ENCODE peak calls at places on chromosomes 6 and 20, in five cellular contexts. One of them, this sample, is unnamed.

GRCh38 chr20:11379257-11380011 is 538.3 kb upstream of the BTBD3 start:
- DNase-seq in uterus: no peak
- DNase-seq in spleen: peak; percentile 75
- DNase-seq in keratinocyte: no peak
- DNase-seq in cardiac muscle cell: peak; percentile 65
- DNase-seq in this sample: no peak

GRCh38 chr6:142883011-142883410 is 62.0 kb downstream of the HIVEP2 start:
- DNase-seq in uterus: no peak
- DNase-seq in spleen: no peak
- DNase-seq in keratinocyte: no peak
- DNase-seq in cardiac muscle cell: peak; percentile 68
- DNase-seq in this sample: no peak

GRCh38 chr6:79269877-79270276 is 35.4 kb upstream of the HMGN3 start:
- DNase-seq in uterus: no peak
- DNase-seq in spleen: no peak
- DNase-seq in keratinocyte: peak; percentile 11
- DNase-seq in cardiac muscle cell: peak; percentile 77
- DNase-seq in this sample: no peak

GRCh38 chr20:48317578-48317977 is 510.2 kb downstream of the PREX1 start:
- DNase-seq in uterus: no peak
- DNase-seq in spleen: no peak
- DNase-seq in keratinocyte: no peak
- DNase-seq in cardiac muscle cell: no peak
- DNase-seq in this sample: no peak

GRCh38 chr6:53294095-53294494 is 54.7 kb downstream of the ELOVL5 start:
- DNase-seq in uterus: no peak
- DNase-seq in spleen: no peak
- DNase-seq in keratinocyte: no peak
- DNase-seq in cardiac muscle cell: peak; percentile 48
- DNase-seq in this sample: no peak

GRCh38 chr6:56370127-56370540 is 122.8 kb upstream of the COL21A1 start:
- DNase-seq in uterus: peak; percentile 87
- DNase-seq in spleen: no peak
- DNase-seq in keratinocyte: peak; percentile 45
- DNase-seq in cardiac muscle cell: peak; percentile 55
- DNase-seq in this sample: peak; percentile 52

GRCh38 chr6:157964139-157964538 is 17.5 kb upstream of the SYNJ2 start:
- DNase-seq in uterus: no peak
- DNase-seq in spleen: no peak
- DNase-seq in keratinocyte: no peak
- DNase-seq in cardiac muscle cell: no peak
- DNase-seq in this sample: no peak

GRCh38 chr6:109696355-109696754 is 5.3 kb downstream of the FIG4 start:
- DNase-seq in uterus: no peak
- DNase-seq in spleen: no peak
- DNase-seq in keratinocyte: no peak
- DNase-seq in cardiac muscle cell: no peak
- DNase-seq in this sample: no peak

GRCh38 chr20:59866338-59866737 is 67.1 kb downstream of the SYCP2 start:
- DNase-seq in uterus: no peak
- DNase-seq in spleen: no peak
- DNase-seq in keratinocyte: no peak
- DNase-seq in cardiac muscle cell: no peak
- DNase-seq in this sample: no peak

GRCh38 chr20:58511861-58512260 is 3.3 kb downstream of the APCDD1L start:
- DNase-seq in uterus: no peak
- DNase-seq in spleen: no peak
- DNase-seq in keratinocyte: no peak
- DNase-seq in cardiac muscle cell: peak; percentile 31
- DNase-seq in this sample: no peak

GRCh38 chr6:142367501-142368018 is 65.8 kb downstream of the ADGRG6 start:
- DNase-seq in uterus: no peak
- DNase-seq in spleen: no peak
- DNase-seq in keratinocyte: no peak
- DNase-seq in cardiac muscle cell: no peak
- DNase-seq in this sample: no peak

GRCh38 chr6:167402195-167402686 is 77.4 kb downstream of the TTLL2 start:
- DNase-seq in uterus: no peak
- DNase-seq in spleen: peak; percentile 59
- DNase-seq in keratinocyte: no peak
- DNase-seq in cardiac muscle cell: no peak
- DNase-seq in this sample: no peak

GRCh38 chr6:155985660-155986138 is 530.1 kb upstream of the NOX3 start:
- DNase-seq in uterus: no peak
- DNase-seq in spleen: no peak
- DNase-seq in keratinocyte: no peak
- DNase-seq in cardiac muscle cell: no peak
- DNase-seq in this sample: no peak

GRCh38 chr20:15831201-15831600 is 742.0 kb downstream of the KIF16B start:
- DNase-seq in uterus: no peak
- DNase-seq in spleen: no peak
- DNase-seq in keratinocyte: peak; percentile 23
- DNase-seq in cardiac muscle cell: no peak
- DNase-seq in this sample: no peak

GRCh38 chr6:7776509-7776908 is 50.6 kb downstream of the BMP6 start:
- DNase-seq in uterus: no peak
- DNase-seq in spleen: no peak
- DNase-seq in keratinocyte: no peak
- DNase-seq in cardiac muscle cell: no peak
- DNase-seq in this sample: no peak

GRCh38 chr6:43096451-43097097 is 20.5 kb downstream of the PTK7 start:
- DNase-seq in uterus: peak; percentile 70
- DNase-seq in spleen: peak; percentile 44
- DNase-seq in keratinocyte: peak; percentile 76
- DNase-seq in cardiac muscle cell: peak; percentile 87
- DNase-seq in this sample: no peak

GRCh38 chr6:162543221-162543620 is 184.3 kb downstream of the PRKN start:
- DNase-seq in uterus: no peak
- DNase-seq in spleen: no peak
- DNase-seq in keratinocyte: no peak
- DNase-seq in cardiac muscle cell: no peak
- DNase-seq in this sample: no peak

DNA sequence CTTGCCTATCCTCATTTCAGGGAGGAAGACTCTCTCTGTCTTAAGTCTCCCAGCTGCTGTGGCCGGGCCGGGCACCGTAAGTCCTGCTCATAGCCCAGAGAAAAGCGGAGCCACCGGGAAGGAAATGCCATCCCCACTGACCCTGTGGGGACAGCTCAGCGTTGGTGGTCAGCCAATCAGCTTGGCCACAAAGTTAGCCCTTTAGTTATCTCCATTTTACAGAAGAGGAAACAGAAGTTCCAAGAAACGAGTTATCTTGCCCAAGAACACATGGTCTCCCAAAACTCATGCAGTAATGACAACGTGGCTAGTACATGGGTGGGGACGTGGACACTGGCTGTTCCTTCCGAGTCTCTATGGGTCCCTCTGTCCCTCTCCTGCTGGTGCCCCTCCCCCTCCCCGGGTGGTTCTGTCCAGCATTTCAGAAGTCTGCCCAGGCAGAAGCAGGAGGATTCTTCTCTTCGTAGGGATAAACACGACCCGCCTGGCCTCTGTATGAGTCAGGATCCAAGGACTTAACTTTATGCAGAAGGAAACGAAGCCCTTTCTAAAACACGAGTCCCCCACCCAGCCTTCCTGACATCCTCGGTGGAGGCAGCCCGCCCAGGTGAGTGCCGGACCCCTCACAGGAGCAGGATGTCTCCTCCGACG is 273.8 kb downstream of the CDH4 start:
- DNase-seq in uterus: no peak
- DNase-seq in spleen: no peak
- DNase-seq in keratinocyte: no peak
- DNase-seq in cardiac muscle cell: no peak
- DNase-seq in this sample: no peak
- H3K4me1 ChIP-seq in uterus: no peaks in the 10 kb centered on the region
- H3K4me1 ChIP-seq in spleen: peaks cover 10% of the 10 kb centered on the region
- H3K4me1 ChIP-seq in keratinocyte: peaks cover 12% of the 10 kb centered on the region
- H3K4me1 ChIP-seq in cardiac muscle cell: no peaks in the 10 kb centered on the region
- H3K4me1 ChIP-seq in this sample: no peaks in the 10 kb centered on the region

GRCh38 chr20:57396212-57396611 is 5.0 kb downstream of the RBM38 start:
- DNase-seq in uterus: no peak
- DNase-seq in spleen: peak; percentile 80
- DNase-seq in keratinocyte: no peak
- DNase-seq in cardiac muscle cell: no peak
- DNase-seq in this sample: no peak
- H3K4me1 ChIP-seq in uterus: no peaks in the 10 kb centered on the region
- H3K4me1 ChIP-seq in spleen: peaks cover 93% of the 10 kb centered on the region
- H3K4me1 ChIP-seq in keratinocyte: peaks cover 6% of the 10 kb centered on the region
- H3K4me1 ChIP-seq in cardiac muscle cell: peaks cover 69% of the 10 kb centered on the region
- H3K4me1 ChIP-seq in this sample: peaks cover 93% of the 10 kb centered on the region

GRCh38 chr6:169372616-169373015 is 119.0 kb upstream of the THBS2 start:
- DNase-seq in uterus: no peak
- DNase-seq in spleen: no peak
- DNase-seq in keratinocyte: no peak
- DNase-seq in cardiac muscle cell: no peak
- DNase-seq in this sample: no peak
- H3K4me1 ChIP-seq in uterus: no peaks in the 10 kb centered on the region
- H3K4me1 ChIP-seq in spleen: no peaks in the 10 kb centered on the region
- H3K4me1 ChIP-seq in keratinocyte: peaks cover 22% of the 10 kb centered on the region
- H3K4me1 ChIP-seq in cardiac muscle cell: no peaks in the 10 kb centered on the region
- H3K4me1 ChIP-seq in this sample: no peaks in the 10 kb centered on the region

DNA sequence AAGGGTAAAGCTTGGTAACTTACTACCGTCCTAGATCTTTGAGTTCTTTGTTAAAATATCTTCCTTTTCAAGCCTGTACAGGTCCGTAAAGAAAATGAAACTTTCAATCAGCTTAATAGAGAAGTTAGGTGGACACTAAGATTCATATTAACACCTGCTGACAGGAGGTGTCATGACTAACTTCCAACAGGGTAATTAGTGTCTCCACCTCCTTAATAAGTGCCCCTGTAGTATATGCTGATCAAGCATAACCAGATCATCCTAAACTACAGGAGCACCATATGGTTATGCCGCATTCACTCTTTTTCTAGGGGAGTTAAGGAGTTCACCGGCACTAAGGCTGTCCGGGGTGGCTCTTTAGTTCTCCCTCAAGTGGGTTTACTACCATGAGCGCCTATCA is 23.9 kb upstream of the RALGAPA2 start:
- DNase-seq in uterus: no peak
- DNase-seq in spleen: no peak
- DNase-seq in keratinocyte: no peak
- DNase-seq in cardiac muscle cell: no peak
- DNase-seq in this sample: no peak
- H3K4me1 ChIP-seq in uterus: no peaks in the 10 kb centered on the region
- H3K4me1 ChIP-seq in spleen: peaks cover 32% of the 10 kb centered on the region
- H3K4me1 ChIP-seq in keratinocyte: no peaks in the 10 kb centered on the region
- H3K4me1 ChIP-seq in cardiac muscle cell: no peaks in the 10 kb centered on the region
- H3K4me1 ChIP-seq in this sample: peaks cover 10% of the 10 kb centered on the region

DNA sequence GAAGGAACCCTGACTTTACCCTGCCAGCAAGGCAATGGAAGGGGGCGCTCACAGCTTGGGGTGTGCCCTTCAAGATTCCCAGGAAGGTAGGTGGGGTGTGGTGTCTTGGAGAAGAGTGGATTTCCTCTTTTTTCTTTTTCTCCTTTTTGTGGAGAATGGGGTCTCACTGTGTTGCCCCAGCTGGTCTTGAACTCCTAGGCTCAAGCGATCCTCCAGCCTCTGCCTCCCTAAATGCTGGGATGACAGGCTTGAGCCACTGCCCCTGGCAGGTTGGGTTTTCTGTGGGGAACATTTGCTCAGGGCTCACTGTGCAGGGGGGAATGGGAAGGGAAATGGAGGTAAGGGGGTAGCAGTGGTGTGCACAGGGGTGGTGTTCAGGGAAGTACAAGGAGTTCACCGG is 4.0 kb upstream of the ZNF341 start:
- DNase-seq in uterus: no peak
- DNase-seq in spleen: no peak
- DNase-seq in keratinocyte: no peak
- DNase-seq in cardiac muscle cell: no peak
- DNase-seq in this sample: no peak
- H3K4me1 ChIP-seq in uterus: no peaks in the 10 kb centered on the region
- H3K4me1 ChIP-seq in spleen: peaks cover 12% of the 10 kb centered on the region
- H3K4me1 ChIP-seq in keratinocyte: peaks cover 7% of the 10 kb centered on the region
- H3K4me1 ChIP-seq in cardiac muscle cell: peaks cover 4% of the 10 kb centered on the region
- H3K4me1 ChIP-seq in this sample: no peaks in the 10 kb centered on the region

DNA sequence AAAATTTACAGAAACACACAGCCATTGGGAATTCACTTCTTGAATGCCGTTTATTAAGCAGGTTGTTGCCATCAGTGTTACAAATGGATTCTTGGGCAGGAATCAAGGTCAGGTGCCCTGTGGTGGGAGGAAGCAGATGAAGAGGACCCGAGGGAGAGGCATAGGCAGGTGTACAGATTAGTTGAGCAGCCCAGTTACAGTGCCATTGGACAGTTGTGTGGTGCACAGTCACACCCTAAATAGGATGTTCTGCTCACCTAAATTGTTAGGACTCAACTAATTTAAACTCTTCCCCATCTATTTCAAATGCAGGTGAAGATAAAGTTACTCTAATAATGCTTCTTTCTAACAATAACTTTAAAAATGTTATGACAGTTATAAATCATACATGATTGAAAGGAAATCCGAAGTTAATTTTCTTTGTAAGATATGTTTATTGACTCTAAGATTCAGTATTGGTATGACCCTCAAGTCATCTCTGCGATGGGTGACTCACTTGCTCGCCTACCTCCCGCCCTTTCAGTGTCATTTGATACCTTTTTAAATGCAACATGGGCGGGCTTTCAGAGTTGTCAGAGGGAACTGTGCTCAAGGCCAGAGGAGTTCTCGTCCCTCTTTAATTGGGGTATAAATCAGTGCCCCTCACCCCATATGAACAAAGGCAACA is 35.0 kb downstream of the DSE start:
- DNase-seq in uterus: no peak
- DNase-seq in spleen: no peak
- DNase-seq in keratinocyte: no peak
- DNase-seq in cardiac muscle cell: peak; percentile 41
- DNase-seq in this sample: no peak
- H3K4me1 ChIP-seq in uterus: peaks cover 14% of the 10 kb centered on the region
- H3K4me1 ChIP-seq in spleen: peaks cover 61% of the 10 kb centered on the region
- H3K4me1 ChIP-seq in keratinocyte: peaks cover under 1% of the 10 kb centered on the region
- H3K4me1 ChIP-seq in cardiac muscle cell: peaks cover 24% of the 10 kb centered on the region
- H3K4me1 ChIP-seq in this sample: peaks cover 50% of the 10 kb centered on the region

This sample was measured in thoracic aorta.